ENCODE peak calls at places on chromosomes 16 and 17, in five cellular contexts. One of them, this sample, is unnamed. For H3K4me1, the result is how much of the 10 kb centered on the place peaks cover.

GRCh38 chr17:45063198-45063597 is 2.1 kb downstream of the NMT1 start:
- DNase-seq in PC-9: no peak
- DNase-seq in fibroblast of lung: no peak
- DNase-seq in HCT116: no peak
- DNase-seq in mammary epithelial cell: no peak
- DNase-seq in this sample: no peak

GRCh38 chr16:10749680-10750035 is 6.0 kb downstream of the NUBP1 start:
- DNase-seq in PC-9: no peak
- DNase-seq in fibroblast of lung: peak
- DNase-seq in HCT116: no peak
- DNase-seq in mammary epithelial cell: peak
- DNase-seq in this sample: no peak

GRCh38 chr16:68798398-68798797 is 44.9 kb upstream of the TANGO6 start:
- DNase-seq in PC-9: peak
- DNase-seq in fibroblast of lung: no peak
- DNase-seq in HCT116: no peak
- DNase-seq in mammary epithelial cell: peak
- DNase-seq in this sample: peak

GRCh38 chr16:8600144-8600856 is 10.0 kb upstream of the TMEM114 start:
- DNase-seq in PC-9: no peak
- DNase-seq in fibroblast of lung: no peak
- DNase-seq in HCT116: no peak
- DNase-seq in mammary epithelial cell: no peak
- DNase-seq in this sample: no peak

GRCh38 chr17:17809527-17810373 is 27.0 kb downstream of the SREBF1 start:
- DNase-seq in PC-9: no peak
- DNase-seq in fibroblast of lung: peak
- DNase-seq in HCT116: no peak
- DNase-seq in mammary epithelial cell: no peak
- DNase-seq in this sample: no peak

GRCh38 chr16:53605356-53605755 is 98.3 kb downstream of the RPGRIP1L start:
- DNase-seq in PC-9: no peak
- DNase-seq in fibroblast of lung: no peak
- DNase-seq in HCT116: no peak
- DNase-seq in mammary epithelial cell: no peak
- DNase-seq in this sample: no peak

GRCh38 chr17:68296217-68297140 is 5.2 kb downstream of the ARSG start:
- DNase-seq in PC-9: no peak
- DNase-seq in fibroblast of lung: no peak
- DNase-seq in HCT116: no peak
- DNase-seq in mammary epithelial cell: no peak
- DNase-seq in this sample: no peak

GRCh38 chr16:23509763-23510153 is 536 bp downstream of the GGA2 start:
- DNase-seq in PC-9: no peak
- DNase-seq in fibroblast of lung: peak
- DNase-seq in HCT116: no peak
- DNase-seq in mammary epithelial cell: no peak
- DNase-seq in this sample: no peak

GRCh38 chr16:10946308-10946707 is 1.9 kb downstream of the CLEC16A start:
- DNase-seq in PC-9: no peak
- DNase-seq in fibroblast of lung: peak
- DNase-seq in HCT116: no peak
- DNase-seq in mammary epithelial cell: peak
- DNase-seq in this sample: no peak

GRCh38 chr17:72456026-72456569 is 335.3 kb downstream of the SOX9 start:
- DNase-seq in PC-9: peak
- DNase-seq in fibroblast of lung: peak
- DNase-seq in HCT116: peak
- DNase-seq in mammary epithelial cell: peak
- DNase-seq in this sample: no peak

GRCh38 chr16:12157510-12158093 is 181.1 kb downstream of the SNX29 start:
- DNase-seq in PC-9: peak
- DNase-seq in fibroblast of lung: peak
- DNase-seq in HCT116: no peak
- DNase-seq in mammary epithelial cell: no peak
- DNase-seq in this sample: no peak

GRCh38 chr17:17350491-17351355 is 47.5 kb downstream of the NT5M start:
- DNase-seq in PC-9: no peak
- DNase-seq in fibroblast of lung: peak
- DNase-seq in HCT116: no peak
- DNase-seq in mammary epithelial cell: peak
- DNase-seq in this sample: no peak

GRCh38 chr16:17270111-17270510 is 200.6 kb downstream of the XYLT1 start:
- DNase-seq in PC-9: no peak
- DNase-seq in fibroblast of lung: no peak
- DNase-seq in HCT116: no peak
- DNase-seq in mammary epithelial cell: no peak
- DNase-seq in this sample: no peak

GRCh38 chr17:31008374-31009035 is 37.7 kb downstream of the RNF135 start:
- DNase-seq in PC-9: no peak
- DNase-seq in fibroblast of lung: peak
- DNase-seq in HCT116: no peak
- DNase-seq in mammary epithelial cell: peak
- DNase-seq in this sample: no peak

GRCh38 chr17:38341035-38341721 is 2.6 kb downstream of the GPR179 start:
- DNase-seq in PC-9: no peak
- DNase-seq in fibroblast of lung: no peak
- DNase-seq in HCT116: no peak
- DNase-seq in mammary epithelial cell: no peak
- DNase-seq in this sample: no peak

GRCh38 chr17:79791354-79792123 is 5.3 kb downstream of the CBX8 start:
- DNase-seq in PC-9: no peak
- DNase-seq in fibroblast of lung: no peak
- DNase-seq in HCT116: no peak
- DNase-seq in mammary epithelial cell: no peak
- DNase-seq in this sample: no peak

GRCh38 chr17:79792371-79792871 is 4.5 kb downstream of the CBX8 start:
- DNase-seq in PC-9: no peak
- DNase-seq in fibroblast of lung: no peak
- DNase-seq in HCT116: no peak
- DNase-seq in mammary epithelial cell: no peak
- DNase-seq in this sample: no peak

GRCh38 chr17:79793924-79794304 is 3.0 kb downstream of the CBX8 start:
- DNase-seq in PC-9: no peak
- DNase-seq in fibroblast of lung: peak
- DNase-seq in HCT116: peak
- DNase-seq in mammary epithelial cell: no peak
- DNase-seq in this sample: no peak

GRCh38 chr17:79794659-79795511 is 2.0 kb downstream of the CBX8 start:
- DNase-seq in PC-9: no peak
- DNase-seq in fibroblast of lung: no peak
- DNase-seq in HCT116: no peak
- DNase-seq in mammary epithelial cell: no peak
- DNase-seq in this sample: no peak

GRCh38 chr17:79792984-79793923 is 3.6 kb downstream of the CBX8 start:
- DNase-seq in PC-9: no peak
- DNase-seq in fibroblast of lung: peak
- DNase-seq in HCT116: no peak
- DNase-seq in mammary epithelial cell: no peak
- DNase-seq in this sample: no peak
- TF ChIP-seq EZH2 in PC-9: no peak
- TF ChIP-seq EZH2 in fibroblast of lung: no peak
- TF ChIP-seq EZH2 in HCT116: no peak
- TF ChIP-seq EZH2 in mammary epithelial cell: no peak
- TF ChIP-seq EZH2 in this sample: peak

GRCh38 chr16:50467559-50467942 is 80.6 kb upstream of the NKD1 start:
- DNase-seq in PC-9: no peak
- DNase-seq in fibroblast of lung: no peak
- DNase-seq in HCT116: no peak
- DNase-seq in mammary epithelial cell: no peak
- DNase-seq in this sample: no peak
- H3K4me1 ChIP-seq in PC-9: under half
- H3K4me1 ChIP-seq in fibroblast of lung: under half
- H3K4me1 ChIP-seq in HCT116: under half
- H3K4me1 ChIP-seq in mammary epithelial cell: under half
- H3K4me1 ChIP-seq in this sample: under half

GRCh38 chr17:82384730-82385429 is 13.3 kb downstream of the UTS2R start:
- DNase-seq in PC-9: peak
- DNase-seq in fibroblast of lung: peak
- DNase-seq in HCT116: no peak
- DNase-seq in mammary epithelial cell: peak
- DNase-seq in this sample: peak
- TF ChIP-seq CTCF in PC-9: no peak
- TF ChIP-seq CTCF in fibroblast of lung: no peak
- TF ChIP-seq CTCF in HCT116: peak
- TF ChIP-seq CTCF in mammary epithelial cell: peak
- TF ChIP-seq CTCF in this sample: peak

GRCh38 chr17:1228752-1229353 is 41.4 kb upstream of the BHLHA9 start:
- DNase-seq in PC-9: no peak
- DNase-seq in fibroblast of lung: no peak
- DNase-seq in HCT116: no peak
- DNase-seq in mammary epithelial cell: no peak
- DNase-seq in this sample: no peak
- TF ChIP-seq EZH2 in PC-9: no peak
- TF ChIP-seq EZH2 in fibroblast of lung: peak
- TF ChIP-seq EZH2 in HCT116: no peak
- TF ChIP-seq EZH2 in mammary epithelial cell: peak
- TF ChIP-seq EZH2 in this sample: peak

GRCh38 chr17:65755799-65756198 is 194.4 kb upstream of the AXIN2 start:
- DNase-seq in PC-9: no peak
- DNase-seq in fibroblast of lung: no peak
- DNase-seq in HCT116: no peak
- DNase-seq in mammary epithelial cell: no peak
- DNase-seq in this sample: no peak
- H3K4me1 ChIP-seq in PC-9: under half
- H3K4me1 ChIP-seq in fibroblast of lung: under half
- H3K4me1 ChIP-seq in HCT116: under half
- H3K4me1 ChIP-seq in mammary epithelial cell: under half
- H3K4me1 ChIP-seq in this sample: under half

GRCh38 chr17:15261063-15261817 is 3.9 kb downstream of the PMP22 start:
- DNase-seq in PC-9: no peak
- DNase-seq in fibroblast of lung: peak
- DNase-seq in HCT116: no peak
- DNase-seq in mammary epithelial cell: peak
- DNase-seq in this sample: no peak
- TF ChIP-seq CTCF in PC-9: no peak
- TF ChIP-seq CTCF in fibroblast of lung: peak
- TF ChIP-seq CTCF in HCT116: no peak
- TF ChIP-seq CTCF in mammary epithelial cell: no peak
- TF ChIP-seq CTCF in this sample: no peak

GRCh38 chr16:86732621-86733297 is 154.4 kb downstream of the FOXL1 start:
- DNase-seq in PC-9: no peak
- DNase-seq in fibroblast of lung: peak
- DNase-seq in HCT116: no peak
- DNase-seq in mammary epithelial cell: no peak
- DNase-seq in this sample: no peak
- TF ChIP-seq EZH2 in PC-9: peak
- TF ChIP-seq EZH2 in fibroblast of lung: no peak
- TF ChIP-seq EZH2 in HCT116: no peak
- TF ChIP-seq EZH2 in mammary epithelial cell: no peak
- TF ChIP-seq EZH2 in this sample: peak

GRCh38 chr16:1144476-1145382 is 8.2 kb upstream of the CACNA1H start:
- DNase-seq in PC-9: no peak
- DNase-seq in fibroblast of lung: no peak
- DNase-seq in HCT116: no peak
- DNase-seq in mammary epithelial cell: no peak
- DNase-seq in this sample: no peak
- H3K4me1 ChIP-seq in PC-9: under half
- H3K4me1 ChIP-seq in fibroblast of lung: under half
- H3K4me1 ChIP-seq in HCT116: under half
- H3K4me1 ChIP-seq in mammary epithelial cell: under half
- H3K4me1 ChIP-seq in this sample: under half

GRCh38 chr16:83549836-83550569 is 257.8 kb upstream of the HSBP1 start:
- DNase-seq in PC-9: no peak
- DNase-seq in fibroblast of lung: no peak
- DNase-seq in HCT116: no peak
- DNase-seq in mammary epithelial cell: no peak
- DNase-seq in this sample: no peak
- TF ChIP-seq CTCF in PC-9: no peak
- TF ChIP-seq CTCF in fibroblast of lung: no peak
- TF ChIP-seq CTCF in HCT116: peak
- TF ChIP-seq CTCF in mammary epithelial cell: no peak
- TF ChIP-seq CTCF in this sample: no peak

GRCh38 chr16:79587897-79588296 is 12.6 kb downstream of the MAF start:
- DNase-seq in PC-9: no peak
- DNase-seq in fibroblast of lung: no peak
- DNase-seq in HCT116: no peak
- DNase-seq in mammary epithelial cell: no peak
- DNase-seq in this sample: no peak

GRCh38 chr16:79593754-79594153 is 6.8 kb downstream of the MAF start:
- DNase-seq in PC-9: no peak
- DNase-seq in fibroblast of lung: no peak
- DNase-seq in HCT116: no peak
- DNase-seq in mammary epithelial cell: no peak
- DNase-seq in this sample: no peak

GRCh38 chr16:79593074-79593531 is 7.4 kb downstream of the MAF start:
- DNase-seq in PC-9: no peak
- DNase-seq in fibroblast of lung: no peak
- DNase-seq in HCT116: no peak
- DNase-seq in mammary epithelial cell: no peak
- DNase-seq in this sample: no peak

GRCh38 chr16:79592150-79592549 is 8.4 kb downstream of the MAF start:
- DNase-seq in PC-9: no peak
- DNase-seq in fibroblast of lung: no peak
- DNase-seq in HCT116: no peak
- DNase-seq in mammary epithelial cell: no peak
- DNase-seq in this sample: no peak

GRCh38 chr16:79589495-79590134 is 10.9 kb downstream of the MAF start:
- DNase-seq in PC-9: no peak
- DNase-seq in fibroblast of lung: no peak
- DNase-seq in HCT116: no peak
- DNase-seq in mammary epithelial cell: no peak
- DNase-seq in this sample: no peak
- TF ChIP-seq EZH2 in PC-9: no peak
- TF ChIP-seq EZH2 in fibroblast of lung: no peak
- TF ChIP-seq EZH2 in HCT116: no peak
- TF ChIP-seq EZH2 in mammary epithelial cell: no peak
- TF ChIP-seq EZH2 in this sample: no peak

This sample was measured in keratinocyte.